ENCODE peak calls at places on chromosome 3, in five cellular contexts. J is tibial artery, K is WERI-Rb-1, O is upper lobe of right lung, D is right lobe of liver. U is an unnamed sample. For H3K36me3, the result is how much of the 10 kb centered on the place peaks cover.

GRCh38 chr3:186021673-186022362 is 84.0 kb upstream of the TRA2B start:
- DNase-seq in K (no peak), D (no peak), J (peak), O (no peak), U (no peak)

GRCh38 chr3:46368569-46368968 is 2.2 kb upstream of the CCR5 start:
- DNase-seq in K (no peak), D (peak), J (peak), O (peak), U (peak)

GRCh38 chr3:191136347-191136746 is 62.7 kb upstream of the OSTN start:
- DNase-seq in K (no peak), D (no peak), O (no peak), J (no peak), U (no peak)

GRCh38 chr3:156633335-156633734 is 41.1 kb upstream of the TIPARP start:
- DNase-seq in D (no peak), J (peak), O (peak), K (no peak), U (peak)

GRCh38 chr3:102132370-102132769 is 283.1 kb downstream of the NFKBIZ start:
- DNase-seq in J (no peak), K (no peak), D (no peak), O (no peak), U (peak)

GRCh38 chr3:134754768-134755559 is 40.1 kb upstream of the EPHB1 start:
- DNase-seq in O (no peak), D (no peak), K (peak), J (no peak), U (peak)

GRCh38 chr3:11480663-11481298 is 162.9 kb downstream of the VGLL4 start:
- DNase-seq in J (no peak), D (no peak), K (no peak), O (no peak), U (no peak)

GRCh38 chr3:72960812-72961518 is 35.6 kb upstream of the PPP4R2 start:
- DNase-seq in O (no peak), K (no peak), J (no peak), D (peak), U (peak)

GRCh38 chr3:61574854-61575253 is 13.5 kb downstream of the PTPRG start:
- DNase-seq in K (no peak), D (no peak), O (no peak), J (peak), U (no peak)

GRCh38 chr3:85535517-85535916 is 576.7 kb downstream of the CADM2 start:
- DNase-seq in K (no peak), D (no peak), O (no peak), J (no peak), U (no peak)

GRCh38 chr3:127768346-127769008 is 53.8 kb downstream of the MGLL start:
- DNase-seq in K (no peak), J (no peak), O (peak), D (no peak), U (no peak)

GRCh38 chr3:4721511-4721911 is 228.4 kb downstream of the ITPR1 start:
- DNase-seq in O (no peak), J (no peak), D (no peak), K (no peak), U (no peak)
- H3K27ac ChIP-seq in O (peak), J (peak), D (peak), K (no peak), U (peak)

DNA sequence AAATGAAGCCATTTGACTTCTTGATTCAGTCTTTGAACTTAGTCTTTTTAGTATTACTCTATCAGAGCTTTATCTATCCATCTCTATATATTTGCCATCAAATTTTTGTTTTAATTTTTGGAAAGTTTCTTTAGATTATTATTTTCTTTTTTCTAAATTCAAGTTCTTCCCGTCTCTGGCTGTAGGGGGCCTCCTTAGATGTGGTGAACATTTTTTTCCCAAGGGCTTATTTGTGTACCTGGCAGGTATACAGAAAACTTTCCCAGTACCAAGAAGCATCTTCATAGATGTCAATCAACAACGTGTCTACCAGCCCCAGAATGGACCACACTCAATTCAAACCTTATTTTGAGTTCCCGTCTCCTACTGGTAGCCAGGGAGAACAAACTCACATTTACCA is 486.8 kb upstream of the CNTN4 start:
- DNase-seq in D (no peak), O (no peak), J (no peak), K (no peak), U (no peak)
- TF ChIP-seq CTCF in D (peak), O (no peak), J (no peak), K (no peak), U (no peak)

DNA sequence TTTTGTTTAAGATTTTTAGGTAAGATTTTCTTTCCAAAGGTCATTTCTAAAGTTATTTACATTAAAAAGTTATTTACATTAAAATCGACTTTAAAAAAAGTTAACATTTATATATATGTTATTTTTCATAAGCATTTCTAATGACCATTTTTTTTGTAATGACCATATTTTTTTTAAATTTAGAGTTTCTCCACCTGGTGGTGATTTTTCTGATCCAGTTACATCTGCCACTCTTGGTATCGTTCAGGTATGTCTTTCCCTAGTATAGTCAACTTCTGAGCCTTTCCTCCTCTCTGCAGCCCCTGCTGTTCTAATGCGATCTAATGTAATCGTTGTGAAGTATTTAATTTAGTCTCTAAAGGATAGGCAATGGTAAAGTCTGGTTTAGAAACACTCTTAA is 42.9 kb upstream of the GRAMD1C start:
- DNase-seq in K (no peak), O (no peak), J (no peak), D (no peak), U (no peak)
- H3K36me3 ChIP-seq in K (under half), O (half or more), J (half or more), D (under half), U (half or more)

GRCh38 chr3:115713247-115713646 is 89.9 kb downstream of the GAP43 start:
- DNase-seq in K (peak), J (no peak), O (peak), D (peak), U (peak)
- H3K27ac ChIP-seq in K (no peak), J (no peak), O (no peak), D (no peak), U (no peak)